ENCODE peak calls at places on chromosomes 3 and 15, in nine cellular contexts. T is naive thymus-derived CD4-positive, alpha-beta T cell; W is NCI-H1105; P is NCI-H748 treated with DMSO at 0.1 percent for 48 hours; L is GF-D8; O is cardiac muscle cell; M is NB4; I is CD8-positive, alpha-beta T cell; H is cardiac septum. F is an unnamed sample.

GRCh38 chr3:15499536-15499935 is 22.0 kb downstream of the COLQ start:
- DNase-seq in T (no peak), W (no peak), P (no peak), L (no peak), O (no peak), M (no peak), I (no peak), H (no peak), F (no peak)

GRCh38 chr3:183300996-183301562 is 48.0 kb downstream of the B3GNT5 start:
- DNase-seq in T (no peak), W (no peak), P (no peak), L (no peak), O (no peak), M (no peak), I (no peak), H (no peak), F (no peak)

GRCh38 chr15:63998489-63998888 is 47.8 kb downstream of the DAPK2 start:
- DNase-seq in T (no peak), W (no peak), P (no peak), L (no peak), O (no peak), M (no peak), I (no peak), H (no peak), F (no peak)

GRCh38 chr3:123489400-123490004 is 40.6 kb upstream of the ADCY5 start:
- DNase-seq in T (peak), W (peak), P (peak), L (no peak), O (peak), M (peak), I (peak), H (no peak), F (no peak)

GRCh38 chr15:49883121-49883520 is 235.9 kb downstream of the ATP8B4 start:
- DNase-seq in T (no peak), W (no peak), P (no peak), L (no peak), O (no peak), M (no peak), I (no peak), H (no peak), F (no peak)

GRCh38 chr3:126277629-126278378 is 79.4 kb downstream of the KLF15 start:
- DNase-seq in T (no peak), W (no peak), P (no peak), L (no peak), O (peak), M (peak), I (no peak), H (no peak), F (no peak)

GRCh38 chr3:59777559-59778178 is 727.8 kb upstream of the CFAP20DC start:
- DNase-seq in T (no peak), W (no peak), P (no peak), L (no peak), O (no peak), M (no peak), I (no peak), H (no peak), F (no peak)

GRCh38 chr3:48503406-48504050 is 446 bp downstream of the SHISA5 start:
- DNase-seq in T (no peak), W (no peak), P (no peak), L (no peak), O (peak), M (no peak), I (peak), H (no peak), F (no peak)

GRCh38 chr15:85764649-85765277 is 30.0 kb downstream of the KLHL25 start:
- DNase-seq in T (no peak), W (no peak), P (no peak), L (no peak), O (peak), M (no peak), I (no peak), H (no peak), F (no peak)

GRCh38 chr15:54808321-54808720 is 388.4 kb downstream of the RSL24D1 start:
- DNase-seq in T (no peak), W (no peak), P (no peak), L (no peak), O (no peak), M (no peak), I (no peak), H (no peak), F (no peak)

GRCh38 chr3:50652709-50653108 is 22.0 kb upstream of the DOCK3 start:
- DNase-seq in T (peak), W (no peak), P (no peak), L (peak), O (no peak), M (peak), I (peak), H (no peak), F (no peak)

GRCh38 chr15:100468265-100468664 is 60.5 kb downstream of the CERS3 start:
- DNase-seq in T (no peak), W (no peak), P (no peak), L (no peak), O (peak), M (no peak), I (no peak), H (no peak), F (no peak)

GRCh38 chr15:85579011-85579701 is 198.8 kb downstream of the AKAP13 start:
- DNase-seq in T (no peak), W (no peak), P (no peak), L (peak), O (peak), M (no peak), I (no peak), H (no peak), F (no peak)

GRCh38 chr3:121989943-121990342 is 32.1 kb downstream of the ILDR1 start:
- DNase-seq in T (no peak), W (no peak), P (no peak), L (no peak), O (peak), M (peak), I (no peak), H (no peak), F (no peak)

GRCh38 chr15:29990035-29990434 is 92.7 kb upstream of the GOLGA8J start:
- DNase-seq in T (no peak), W (no peak), P (no peak), L (no peak), O (no peak), M (no peak), I (no peak), H (no peak), F (no peak)

GRCh38 chr3:52091566-52092290 is 35.4 kb upstream of the DUSP7 start:
- DNase-seq in T (no peak), W (no peak), P (no peak), L (no peak), O (peak), M (no peak), I (no peak), H (no peak), F (no peak)

GRCh38 chr3:189143321-189143720 is 28.4 kb upstream of the TPRG1 start:
- DNase-seq in T (no peak), W (no peak), P (no peak), L (no peak), O (no peak), M (no peak), I (no peak), H (no peak), F (no peak)

GRCh38 chr3:47347217-47347801 is 33.5 kb upstream of the PTPN23 start:
- DNase-seq in T (no peak), W (no peak), P (no peak), L (peak), O (peak), M (peak), I (no peak), H (no peak), F (no peak)

GRCh38 chr15:57873564-57874209 is 167.2 kb downstream of the POLR2M start:
- DNase-seq in T (no peak), W (no peak), P (no peak), L (no peak), O (peak), M (no peak), I (no peak), H (no peak), F (no peak)

GRCh38 chr3:190040145-190040544 is 80.6 kb downstream of the P3H2 start:
- DNase-seq in T (no peak), W (no peak), P (no peak), L (no peak), O (no peak), M (no peak), I (no peak), H (no peak), F (no peak)

GRCh38 chr3:134463676-134464611 is 21.8 kb downstream of the ANAPC13 start:
- DNase-seq in T (no peak), W (no peak), P (no peak), L (no peak), O (peak), M (no peak), I (no peak), H (no peak), F (no peak)